ENCODE peak calls at places on chromosomes 13 and 19, in eight cellular contexts. J is CD4-positive, alpha-beta memory T cell; I is colonic mucosa; M is cardiac muscle cell; C is small intestine; F is uterus; U is right cardiac atrium; B is naive thymus-derived CD4-positive, alpha-beta T cell. T is an unnamed sample. For H3K4me1, the result is how much of the 10 kb centered on the place peaks cover.

GRCh38 chr19:13990085-13990484 is 16.0 kb downstream of the RFX1 start:
- DNase-seq in J (no peak), I (no peak), M (no peak), C (no peak), F (no peak), U (peak), B (no peak), T (no peak)

GRCh38 chr13:66795636-66796035 is 434.5 kb downstream of the PCDH9 start:
- DNase-seq in J (no peak), I (no peak), M (no peak), C (no peak), F (no peak), U (no peak), B (no peak), T (no peak)

GRCh38 chr19:41530761-41531301 is 45.1 kb upstream of the CEACAM21 start:
- DNase-seq in J (peak), I (no peak), M (peak), C (no peak), F (no peak), U (no peak), B (no peak), T (no peak)

GRCh38 chr13:39603424-39603947 is 493 bp upstream of the LHFPL6 start:
- DNase-seq in J (no peak), I (no peak), M (peak), C (no peak), F (peak), U (peak), B (no peak), T (no peak)

GRCh38 chr13:110348309-110348625 is 41.2 kb downstream of the COL4A2 start:
- DNase-seq in J (no peak), I (no peak), M (no peak), C (no peak), F (no peak), U (no peak), B (no peak), T (no peak)

GRCh38 chr19:17470204-17470841 is at the start of gene SLC27A1:
- DNase-seq in J (peak), I (peak), M (peak), C (peak), F (peak), U (peak), B (peak), T (peak)

GRCh38 chr19:17220207-17220758 is 5.1 kb downstream of the USE1 start:
- DNase-seq in J (no peak), I (peak), M (peak), C (peak), F (no peak), U (peak), B (no peak), T (no peak)

GRCh38 chr13:44667950-44668349 is 91.8 kb upstream of the TSC22D1 start:
- DNase-seq in J (no peak), I (no peak), M (peak), C (no peak), F (no peak), U (no peak), B (no peak), T (no peak)

GRCh38 chr13:60759499-60759898 is 362.5 kb downstream of the TDRD3 start:
- DNase-seq in J (no peak), I (peak), M (peak), C (peak), F (no peak), U (no peak), B (no peak), T (no peak)

GRCh38 chr13:42991892-42992584 is at the start of gene EPSTI1:
- DNase-seq in J (peak), I (peak), M (peak), C (peak), F (peak), U (peak), B (peak), T (peak)

GRCh38 chr13:110431851-110432294 is 124.8 kb downstream of the COL4A2 start:
- DNase-seq in J (no peak), I (no peak), M (no peak), C (no peak), F (no peak), U (no peak), B (no peak), T (no peak)

GRCh38 chr13:98445340-98446233 is 131.3 kb downstream of the STK24 start:
- DNase-seq in J (peak), I (peak), M (peak), C (peak), F (peak), U (peak), B (peak), T (no peak)

DNA sequence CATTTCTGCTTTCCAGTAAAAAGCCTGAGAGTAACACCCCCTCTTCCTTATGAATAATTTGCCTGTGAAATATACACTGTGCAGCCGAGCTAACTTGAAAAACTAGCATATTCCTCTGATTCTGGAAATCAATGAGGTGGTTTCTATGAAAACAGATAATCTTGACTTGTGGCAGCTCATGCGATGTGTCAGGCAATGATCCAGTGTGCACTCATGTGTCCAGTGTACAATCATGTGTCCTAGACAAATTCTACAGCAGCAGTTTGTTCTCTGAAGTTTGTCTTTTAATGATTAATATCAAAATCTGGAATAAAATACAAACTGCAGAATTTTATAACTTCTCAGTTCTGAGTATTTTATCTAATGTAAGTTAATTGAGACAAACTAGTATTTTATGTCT is 2213.9 kb upstream of the PCDH20 start:
- DNase-seq in J (no peak), I (no peak), M (no peak), C (no peak), F (no peak), U (no peak), B (no peak), T (no peak)
- H3K4me1 ChIP-seq in J (under half), I (under half), M (under half), C (under half), F (under half), U (under half), B (under half), T (under half)

DNA sequence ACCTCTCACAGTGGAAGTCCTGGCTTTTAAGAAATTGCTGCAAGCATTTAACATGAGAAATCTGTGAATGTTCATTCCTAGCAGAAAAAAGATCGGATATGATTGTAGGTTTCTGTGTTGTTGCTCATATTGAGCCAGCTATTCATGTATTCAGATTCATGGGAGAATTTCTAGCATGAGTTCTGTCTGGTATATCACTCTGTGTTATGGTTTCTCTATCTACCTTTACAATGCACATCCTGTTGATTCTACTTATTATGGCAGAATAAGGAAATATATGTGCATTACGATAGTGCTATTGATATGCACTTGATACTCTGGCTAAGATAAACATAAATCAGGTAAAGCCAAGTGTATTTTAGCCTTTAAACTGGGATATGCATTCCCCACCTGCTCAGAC is 138.2 kb downstream of the KCNRG start:
- DNase-seq in J (no peak), I (no peak), M (no peak), C (no peak), F (no peak), U (no peak), B (no peak), T (no peak)
- H3K4me1 ChIP-seq in J (under half), I (under half), M (under half), C (under half), F (under half), U (under half), B (under half), T (under half)

GRCh38 chr19:16075430-16076153 is 703 bp upstream of the TPM4 start:
- DNase-seq in J (no peak), I (no peak), M (peak), C (no peak), F (no peak), U (no peak), B (no peak), T (no peak)

GRCh38 chr19:16074488-16075365 is 1.6 kb upstream of the TPM4 start:
- DNase-seq in J (no peak), I (no peak), M (no peak), C (no peak), F (no peak), U (no peak), B (no peak), T (no peak)

GRCh38 chr19:16076154-16076957 is at the start of gene TPM4:
- DNase-seq in J (peak), I (peak), M (peak), C (peak), F (peak), U (peak), B (peak), T (peak)

GRCh38 chr19:16073481-16073880 is 2.8 kb upstream of the TPM4 start:
- DNase-seq in J (no peak), I (no peak), M (no peak), C (no peak), F (no peak), U (no peak), B (no peak), T (no peak)

GRCh38 chr19:16073988-16074387 is 2.3 kb upstream of the TPM4 start:
- DNase-seq in J (peak), I (no peak), M (no peak), C (no peak), F (no peak), U (no peak), B (no peak), T (no peak)
- H3K4me1 ChIP-seq in J (half or more), I (under half), M (under half), C (under half), F (under half), U (under half), B (under half), T (under half)

DNA sequence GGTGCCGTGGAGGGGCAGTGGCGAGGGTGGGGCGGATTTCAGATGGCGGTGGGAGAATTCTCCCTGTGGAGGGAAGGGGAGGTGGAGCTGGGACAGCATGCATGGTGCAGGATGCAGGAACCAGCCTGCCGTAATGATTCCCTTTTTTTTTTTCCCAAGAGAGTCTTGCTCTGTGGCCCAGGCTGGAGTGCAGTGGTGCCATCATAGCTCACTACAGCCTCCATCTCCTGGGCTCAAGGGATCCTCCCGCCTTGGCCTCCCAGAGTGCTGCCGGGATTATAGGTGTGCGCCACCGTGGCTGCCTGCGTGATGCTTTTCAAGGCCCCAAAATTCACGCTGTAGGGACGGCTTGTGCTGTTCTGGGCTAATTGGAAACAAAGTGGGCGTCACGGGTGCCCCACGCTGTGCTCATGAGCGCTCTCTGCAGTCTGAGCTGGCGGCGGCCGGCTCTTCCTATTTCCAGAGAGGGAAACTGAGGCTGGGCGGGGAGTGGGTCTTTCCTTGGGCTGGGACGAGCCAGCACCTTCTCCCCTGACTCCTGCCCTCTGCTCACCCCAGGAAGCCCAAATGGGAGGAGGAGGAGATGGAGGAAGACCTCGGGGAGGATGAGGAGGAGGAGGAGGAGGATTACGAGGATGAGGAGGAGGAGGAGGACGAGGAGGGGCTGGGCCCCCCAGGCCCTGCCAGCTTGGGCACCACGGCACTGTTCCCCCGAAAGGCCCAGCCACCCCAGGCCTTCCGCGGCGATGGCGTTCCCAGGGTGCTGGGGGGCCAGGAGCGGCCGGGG is 6.2 kb downstream of the ARID3A start:
- DNase-seq in J (no peak), I (no peak), M (no peak), C (no peak), F (no peak), U (no peak), B (no peak), T (no peak)
- H3K4me1 ChIP-seq in J (under half), I (under half), M (under half), C (under half), F (under half), U (under half), B (under half), T (under half)

DNA sequence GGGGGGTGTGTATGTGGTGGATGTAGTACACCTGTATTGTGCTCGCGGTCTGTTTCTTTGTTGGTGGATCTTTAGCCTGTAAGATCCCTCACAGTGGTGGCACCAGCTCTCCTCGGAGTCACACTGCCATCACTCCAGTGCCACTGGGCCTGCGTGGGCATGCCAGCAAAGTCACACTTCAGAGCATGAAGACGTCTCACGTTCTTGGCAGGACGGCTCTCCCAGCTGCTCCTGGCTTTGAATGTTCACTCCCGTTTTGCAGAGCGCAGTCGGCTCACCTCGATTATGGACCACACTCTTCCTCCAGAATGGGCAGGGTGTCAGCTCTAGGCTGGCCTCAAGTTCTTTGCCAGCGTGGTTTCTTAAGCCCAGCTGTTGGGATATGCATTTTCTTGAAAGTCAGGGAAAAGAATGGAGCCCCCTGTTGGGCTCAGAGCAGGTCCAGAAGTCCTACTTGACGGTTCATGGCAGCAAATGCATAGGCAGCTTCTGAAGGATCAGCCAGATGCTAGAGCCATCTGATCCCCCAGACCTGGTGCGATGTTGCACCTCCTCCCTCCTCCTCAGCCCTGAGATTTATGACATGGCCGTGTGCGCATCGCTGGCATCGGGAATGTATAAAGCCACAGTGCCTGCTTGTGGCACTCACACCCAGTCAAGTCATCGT is 40.4 kb upstream of the NPAS1 start:
- DNase-seq in J (no peak), I (no peak), M (no peak), C (no peak), F (no peak), U (no peak), B (no peak), T (no peak)
- H3K4me1 ChIP-seq in J (under half), I (under half), M (under half), C (under half), F (under half), U (under half), B (under half), T (half or more)

DNA sequence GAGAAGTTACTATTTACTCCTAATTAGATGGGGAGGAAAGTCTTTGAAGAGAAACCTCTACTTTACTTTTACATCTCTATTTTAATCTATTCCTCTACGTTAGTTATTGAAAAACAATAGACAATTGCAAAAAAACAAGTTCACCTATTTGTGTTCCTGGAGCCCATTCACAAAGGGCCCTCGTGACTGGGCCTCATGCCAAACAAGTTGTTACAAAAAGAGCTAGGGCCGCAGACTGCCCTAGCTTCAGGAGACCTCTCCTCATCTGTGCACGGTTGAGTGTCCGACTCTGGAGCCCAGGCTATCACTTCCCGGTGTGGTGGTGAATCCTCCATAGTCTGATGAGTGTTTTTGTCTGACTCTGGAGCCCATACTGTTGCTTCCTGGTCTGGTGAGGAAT is 190.9 kb downstream of the ZNF486 start:
- DNase-seq in J (no peak), I (no peak), M (no peak), C (no peak), F (no peak), U (no peak), B (no peak), T (no peak)
- H3K4me1 ChIP-seq in J (under half), I (under half), M (under half), C (under half), F (under half), U (under half), B (under half), T (under half)

DNA sequence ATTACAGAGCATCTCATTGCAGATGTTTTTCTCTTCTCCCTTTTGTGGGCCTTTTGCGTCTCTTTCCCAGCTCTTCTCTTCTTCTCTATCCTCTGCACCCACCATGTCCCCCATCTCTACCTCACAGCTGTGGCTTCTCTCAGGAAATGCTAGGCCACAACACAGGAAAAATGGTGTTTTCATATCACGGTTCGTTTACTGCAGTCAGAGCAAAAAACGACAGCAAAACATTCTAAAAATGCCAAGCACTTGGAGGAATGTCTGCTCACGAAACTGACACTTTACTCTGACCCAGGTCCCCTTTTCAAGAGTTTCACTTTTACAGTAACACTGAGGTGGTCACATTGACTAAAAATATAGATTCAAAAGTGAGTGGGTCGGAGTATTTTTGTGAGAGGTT is 152.2 kb downstream of the DCT start:
- DNase-seq in J (peak), I (no peak), M (no peak), C (no peak), F (no peak), U (no peak), B (no peak), T (no peak)
- H3K4me1 ChIP-seq in J (half or more), I (under half), M (under half), C (under half), F (under half), U (under half), B (half or more), T (under half)

GRCh38 chr19:3365093-3365446 is 1.3 kb upstream of the NFIC start:
- DNase-seq in J (no peak), I (no peak), M (no peak), C (no peak), F (no peak), U (no peak), B (no peak), T (no peak)

GRCh38 chr19:3366104-3366760 is at the start of gene NFIC:
- DNase-seq in J (no peak), I (peak), M (peak), C (peak), F (peak), U (peak), B (peak), T (no peak)

GRCh38 chr19:3366761-3367571 is 583 bp downstream of the NFIC start:
- DNase-seq in J (no peak), I (peak), M (peak), C (no peak), F (peak), U (peak), B (no peak), T (no peak)

GRCh38 chr19:3364501-3364858 is 1.9 kb upstream of the NFIC start:
- DNase-seq in J (no peak), I (no peak), M (no peak), C (no peak), F (no peak), U (no peak), B (no peak), T (no peak)

DNA sequence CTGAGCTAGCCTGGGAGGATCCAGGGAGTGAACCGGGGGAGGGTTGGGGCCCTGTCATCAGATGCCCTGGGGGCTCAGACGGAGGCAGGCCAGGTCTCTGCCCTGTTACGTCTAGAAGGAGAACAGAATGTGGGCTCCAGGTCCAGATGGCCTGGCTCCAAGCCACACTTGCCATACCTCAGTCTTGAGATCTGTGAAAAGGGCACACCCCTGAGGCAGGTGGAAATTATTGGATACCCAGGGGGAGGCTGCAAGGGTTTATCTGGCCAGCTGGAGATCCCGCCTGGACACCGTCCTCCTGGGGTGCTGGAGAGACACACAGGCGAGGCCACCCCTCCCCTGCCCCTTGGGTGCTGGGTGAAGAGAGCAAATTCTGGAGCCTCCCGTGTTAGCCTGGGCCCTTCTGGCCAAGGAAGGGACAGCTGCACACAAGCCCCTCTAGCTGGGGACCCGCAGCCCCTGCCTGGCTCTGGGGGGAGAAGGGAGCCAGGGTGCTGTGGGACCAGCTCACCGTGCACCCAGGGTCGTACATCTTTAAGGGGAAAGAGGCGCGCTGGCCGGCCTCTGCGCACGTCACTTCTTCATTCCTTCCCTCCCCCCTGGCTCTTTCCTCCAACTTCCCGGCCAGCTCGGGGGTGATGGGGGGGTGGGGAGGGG is 808 bp upstream of the NFIC start:
- DNase-seq in J (no peak), I (peak), M (peak), C (no peak), F (peak), U (peak), B (no peak), T (no peak)
- H3K4me1 ChIP-seq in J (under half), I (under half), M (under half), C (under half), F (under half), U (under half), B (under half), T (half or more)

DNA sequence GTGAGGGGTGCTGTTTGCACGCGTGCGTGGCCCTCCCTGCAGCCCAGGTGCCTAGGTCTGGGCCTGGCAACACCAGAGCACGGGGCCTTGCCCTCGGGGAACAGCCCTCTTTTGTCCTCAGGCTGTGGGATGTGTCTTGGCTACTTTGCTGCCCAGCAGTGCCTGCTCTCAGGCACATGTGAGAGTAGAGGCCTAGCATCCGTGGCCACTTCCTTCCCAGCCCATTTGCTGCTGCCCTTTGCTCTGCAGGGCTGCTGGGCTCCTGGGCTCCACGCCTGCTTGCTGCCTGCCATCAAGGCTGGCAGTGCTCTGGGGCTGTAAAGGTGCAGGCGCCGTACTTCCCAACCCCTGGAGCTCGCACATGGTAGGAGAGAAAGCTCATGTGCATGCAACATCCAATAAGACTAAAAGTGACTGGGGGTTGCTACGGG is 46.6 kb downstream of the CAPN12 start:
- DNase-seq in J (no peak), I (no peak), M (no peak), C (peak), F (no peak), U (peak), B (no peak), T (no peak)
- H3K4me1 ChIP-seq in J (half or more), I (under half), M (under half), C (under half), F (under half), U (half or more), B (half or more), T (half or more)

T was measured in thoracic aorta.